ENCODE peak calls at places on chromosomes 11 and 22, in seven cellular contexts. T is GM23338, Q is HCT116, S is spleen, F is SJSA1, C is esophagus muscularis mucosa, N is fibroblast of lung. I is an unnamed sample. For H3K4me1, the result is how much of the 10 kb centered on the place peaks cover.

GRCh38 chr11:64870176-64870892 is 8.1 kb downstream of the EHD1 start:
- DNase-seq in T (no peak), Q (no peak), S (peak), F (peak), C (no peak), N (peak), I (no peak)

GRCh38 chr11:126162286-126163030 is 49.0 kb downstream of the RPUSD4 start:
- DNase-seq in T (no peak), Q (no peak), S (peak), F (no peak), C (no peak), N (no peak), I (no peak)

GRCh38 chr11:18013790-18014507 is 1.1 kb upstream of the SERGEF start:
- DNase-seq in T (peak), Q (no peak), S (no peak), F (peak), C (no peak), N (no peak), I (no peak)

GRCh38 chr11:19628018-19628417 is 84.6 kb upstream of the NAV2 start:
- DNase-seq in T (no peak), Q (no peak), S (no peak), F (peak), C (peak), N (peak), I (no peak)

GRCh38 chr11:129457321-129457720 is 81.7 kb downstream of the BARX2 start:
- DNase-seq in T (no peak), Q (no peak), S (no peak), F (no peak), C (no peak), N (no peak), I (no peak)

GRCh38 chr22:19622061-19622441 is 92.3 kb upstream of the SEPTIN5 start:
- DNase-seq in T (no peak), Q (no peak), S (peak), F (no peak), C (no peak), N (no peak), I (no peak)

GRCh38 chr22:18000441-18001039 is 23.8 kb downstream of the MICAL3 start:
- DNase-seq in T (peak), Q (no peak), S (peak), F (peak), C (no peak), N (no peak), I (peak)

GRCh38 chr11:86355256-86355655 is 19.4 kb upstream of the CCDC81 start:
- DNase-seq in T (no peak), Q (no peak), S (no peak), F (no peak), C (no peak), N (no peak), I (no peak)

GRCh38 chr11:2531987-2532703 is 87.3 kb downstream of the KCNQ1 start:
- DNase-seq in T (no peak), Q (no peak), S (peak), F (no peak), C (no peak), N (no peak), I (no peak)

GRCh38 chr11:117361432-117361831 is 33.8 kb downstream of the CEP164 start:
- DNase-seq in T (no peak), Q (no peak), S (no peak), F (no peak), C (no peak), N (no peak), I (no peak)

GRCh38 chr11:105071060-105071732 is 26.1 kb upstream of the CARD16 start:
- DNase-seq in T (no peak), Q (no peak), S (no peak), F (no peak), C (no peak), N (no peak), I (peak)

GRCh38 chr22:45475876-45476514 is 26.7 kb upstream of the FBLN1 start:
- DNase-seq in T (no peak), Q (no peak), S (peak), F (no peak), C (no peak), N (no peak), I (no peak)

GRCh38 chr11:66438009-66438503 is 592 bp downstream of the MRPL11 start:
- DNase-seq in T (peak), Q (no peak), S (no peak), F (no peak), C (no peak), N (no peak), I (no peak)

GRCh38 chr11:69841859-69842698 is 22.9 kb upstream of the FGF3 start:
- DNase-seq in T (peak), Q (peak), S (peak), F (peak), C (no peak), N (no peak), I (no peak)

GRCh38 chr11:19394525-19395016 is 153.8 kb upstream of the E2F8 start:
- DNase-seq in T (no peak), Q (no peak), S (no peak), F (no peak), C (no peak), N (no peak), I (no peak)

GRCh38 chr22:44338183-44338812 is 25.5 kb upstream of the SHISAL1 start:
- DNase-seq in T (no peak), Q (no peak), S (no peak), F (no peak), C (no peak), N (no peak), I (no peak)

DNA sequence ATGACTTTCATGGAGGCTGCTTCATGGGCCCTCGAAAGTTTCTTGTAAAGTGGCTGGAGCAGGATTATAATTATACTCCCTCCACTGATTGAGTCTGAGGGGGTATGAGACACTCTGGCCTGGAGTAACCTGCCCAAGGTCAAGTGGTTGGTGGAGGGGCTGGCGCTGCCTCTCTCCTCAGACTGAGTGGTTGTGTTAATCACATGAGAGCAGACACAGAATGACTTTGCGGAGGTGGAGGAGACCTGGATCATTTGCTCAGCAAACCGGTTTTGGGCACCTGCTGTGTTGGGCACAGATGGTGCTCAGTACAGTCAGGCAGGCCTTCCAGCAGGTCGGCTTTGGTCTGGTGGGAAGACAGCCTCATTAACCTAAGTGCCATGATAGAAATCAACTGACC is 11.8 kb downstream of the BCR start:
- DNase-seq in T (peak), Q (no peak), S (no peak), F (no peak), C (no peak), N (no peak), I (no peak)
- H3K27ac ChIP-seq in T (peak), Q (no peak), S (no peak), F (no peak), C (no peak), N (no peak), I (no peak)

DNA sequence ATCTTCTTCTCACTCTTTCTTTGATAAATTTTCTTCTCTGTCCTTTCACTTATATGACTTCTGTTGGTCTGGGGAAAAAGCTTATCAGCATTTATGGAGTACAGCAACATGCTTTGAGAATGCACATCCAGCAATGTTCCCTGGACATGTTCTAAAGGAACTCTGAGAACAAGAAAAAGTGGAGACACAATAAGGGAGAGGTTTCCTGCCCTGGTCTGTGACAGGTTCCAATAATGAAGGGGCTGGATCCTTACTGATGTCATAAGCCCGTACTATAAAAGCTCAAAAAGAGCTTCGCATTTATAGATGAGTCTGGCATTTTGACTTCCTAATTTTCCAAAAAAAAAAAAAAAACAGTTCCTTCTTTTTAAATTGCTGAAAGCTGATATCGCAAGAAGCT is 129.1 kb downstream of the MPPED2 start:
- DNase-seq in T (no peak), Q (no peak), S (no peak), F (no peak), C (peak), N (no peak), I (no peak)
- H3K4me1 ChIP-seq in T (half or more), Q (under half), S (under half), F (under half), C (under half), N (under half), I (under half)

DNA sequence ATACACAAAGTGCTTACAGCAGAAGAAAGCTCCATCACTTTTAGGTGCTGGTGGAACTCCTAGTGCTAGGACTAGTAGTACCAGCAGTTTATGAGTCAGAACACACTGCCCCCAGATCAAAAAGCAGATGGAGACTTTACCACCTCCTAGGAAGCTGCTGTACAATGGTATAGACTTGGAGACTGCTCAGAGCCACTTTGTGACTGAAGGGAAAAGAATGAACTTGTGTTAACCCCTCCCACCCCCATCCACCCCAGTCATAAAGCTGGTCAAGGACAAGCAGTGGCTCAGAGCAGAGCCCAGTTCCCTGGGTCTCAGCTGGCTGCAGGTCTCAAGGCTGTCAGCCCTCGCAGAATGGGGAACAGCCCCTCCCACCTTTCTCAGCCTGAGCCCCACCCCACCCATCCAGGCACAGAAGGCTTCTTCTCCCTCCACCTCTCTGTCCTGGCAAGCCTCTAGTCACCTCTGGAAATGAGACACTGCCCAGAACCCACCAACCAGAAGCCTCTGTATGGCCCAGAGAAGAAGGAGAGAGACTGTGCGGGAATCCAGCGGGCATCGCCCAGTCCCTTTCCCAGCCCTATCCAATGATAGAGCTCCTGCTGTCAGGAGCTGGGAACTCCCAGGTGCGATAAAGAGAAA is 23.8 kb downstream of the PACSIN2 start:
- DNase-seq in T (no peak), Q (no peak), S (no peak), F (peak), C (no peak), N (peak), I (no peak)
- H3K27ac ChIP-seq in T (no peak), Q (no peak), S (no peak), F (peak), C (peak), N (peak), I (no peak)

DNA sequence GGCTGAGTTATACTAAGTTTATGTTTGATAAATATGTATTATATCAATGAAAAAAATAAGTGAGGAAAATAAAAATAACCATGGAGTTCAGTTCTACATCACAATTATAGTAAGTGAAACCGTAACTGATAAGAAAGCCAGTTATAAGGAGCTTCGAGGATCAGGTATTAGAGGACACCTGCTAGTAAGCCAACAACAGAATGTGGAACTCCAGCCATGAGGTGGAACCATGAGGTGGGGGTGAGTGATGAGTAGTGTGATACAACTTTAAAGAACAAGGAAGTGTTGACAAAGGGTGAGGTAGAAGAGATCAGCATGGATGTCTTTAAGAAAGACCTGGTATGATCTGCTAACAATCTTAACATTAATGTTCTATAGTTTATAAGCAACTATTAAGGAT is 452.9 kb downstream of the GUCY1A2 start:
- DNase-seq in T (no peak), Q (no peak), S (no peak), F (no peak), C (no peak), N (no peak), I (no peak)
- H3K4me1 ChIP-seq in T (under half), Q (under half), S (under half), F (under half), C (under half), N (under half), I (under half)

GRCh38 chr11:92929168-92930053 is 40.0 kb upstream of the MTNR1B start:
- DNase-seq in T (no peak), Q (no peak), S (no peak), F (no peak), C (no peak), N (peak), I (no peak)
- H3K27ac ChIP-seq in T (no peak), Q (no peak), S (no peak), F (no peak), C (no peak), N (no peak), I (no peak)

DNA sequence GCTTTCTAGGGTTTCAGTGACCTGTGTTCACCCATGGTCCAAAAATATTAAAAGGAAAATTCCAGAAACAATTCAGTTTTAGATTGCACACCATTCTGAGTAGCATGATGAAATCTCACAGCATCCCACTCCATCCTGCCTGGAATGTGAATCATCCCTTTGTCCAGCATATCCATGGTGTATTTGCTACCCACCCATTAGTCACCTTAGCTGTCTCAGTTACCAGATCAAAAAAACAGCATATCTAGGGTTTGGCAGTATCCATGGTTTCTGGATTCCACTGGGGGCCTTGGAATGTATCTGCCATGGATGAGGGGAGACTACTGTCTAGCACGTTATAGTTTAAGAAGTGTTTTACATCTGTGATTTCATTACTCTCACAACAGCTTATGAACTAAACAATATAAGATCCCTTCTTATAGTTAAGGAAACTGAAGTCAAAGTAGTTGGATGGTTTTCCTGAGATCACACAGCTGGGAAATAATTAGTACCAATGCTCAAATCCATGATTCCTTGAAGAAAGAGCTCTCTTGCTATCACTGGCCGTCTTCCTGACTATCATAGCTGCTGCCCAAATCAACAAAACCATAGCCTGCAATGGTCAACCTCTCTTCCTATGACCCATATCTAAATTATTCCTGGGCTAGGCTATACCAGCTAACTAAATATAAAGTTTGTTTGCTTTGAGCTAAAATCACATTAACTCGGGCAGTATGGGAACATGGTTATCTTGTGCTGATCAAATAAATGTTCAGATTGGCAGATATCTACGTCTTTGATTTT is 122.6 kb downstream of the MICAL2 start:
- DNase-seq in T (no peak), Q (peak), S (no peak), F (peak), C (no peak), N (peak), I (no peak)
- H3K4me1 ChIP-seq in T (under half), Q (under half), S (under half), F (under half), C (half or more), N (under half), I (under half)